ENCODE peak calls at places on chromosomes 3 and 15, in nine cellular contexts. X, Z, Y, C, D, L, Q, H and F are unnamed samples.

GRCh38 chr3:102699104-102699818 is 264.4 kb downstream of the ZPLD1 start:
- DNase-seq in X (no peak), Z (no peak), Y (no peak), C (no peak), D (no peak), L (no peak), Q (no peak), H (no peak), F (no peak)

GRCh38 chr3:52277972-52278509 is 408 bp downstream of the WDR82 start:
- DNase-seq in X (peak), Z (no peak), Y (peak), C (peak), D (peak), L (no peak), Q (no peak), H (peak), F (no peak)

GRCh38 chr3:151085889-151086483 is 522 bp downstream of the MED12L start:
- DNase-seq in X (no peak), Z (peak), Y (no peak), C (no peak), D (no peak), L (no peak), Q (peak), H (no peak), F (peak)

GRCh38 chr3:142618917-142619401 is 22.8 kb downstream of the PLS1 start:
- DNase-seq in X (no peak), Z (peak), Y (no peak), C (no peak), D (no peak), L (no peak), Q (peak), H (peak), F (no peak)

GRCh38 chr15:94238539-94239118 is 7.3 kb downstream of the MCTP2 start:
- DNase-seq in X (no peak), Z (no peak), Y (no peak), C (no peak), D (no peak), L (no peak), Q (no peak), H (no peak), F (no peak)

GRCh38 chr3:101722394-101723173 is 1.8 kb upstream of the CEP97 start:
- DNase-seq in X (peak), Z (no peak), Y (no peak), C (no peak), D (no peak), L (no peak), Q (no peak), H (peak), F (no peak)

GRCh38 chr15:31317980-31318342 is 8.7 kb upstream of the KLF13 start:
- DNase-seq in X (no peak), Z (no peak), Y (no peak), C (no peak), D (no peak), L (no peak), Q (no peak), H (no peak), F (no peak)

GRCh38 chr15:92714071-92714456 is 58.5 kb upstream of the FAM174B start:
- DNase-seq in X (no peak), Z (no peak), Y (no peak), C (no peak), D (no peak), L (peak), Q (peak), H (no peak), F (peak)

GRCh38 chr3:133992951-133993595 is 36.7 kb downstream of the SLCO2A1 start:
- DNase-seq in X (peak), Z (no peak), Y (peak), C (no peak), D (no peak), L (no peak), Q (no peak), H (no peak), F (no peak)

GRCh38 chr3:136787226-136787793 is 31.6 kb upstream of the SLC35G2 start:
- DNase-seq in X (peak), Z (peak), Y (no peak), C (no peak), D (no peak), L (peak), Q (peak), H (no peak), F (no peak)

GRCh38 chr3:63655519-63655918 is 3.0 kb downstream of the SNTN start:
- DNase-seq in X (no peak), Z (no peak), Y (no peak), C (no peak), D (no peak), L (peak), Q (no peak), H (no peak), F (no peak)

GRCh38 chr3:70090322-70090913 is 90.9 kb downstream of the SAMMSON start:
- DNase-seq in X (no peak), Z (no peak), Y (no peak), C (no peak), D (peak), L (peak), Q (no peak), H (no peak), F (no peak)

GRCh38 chr3:14472471-14473351 is 67.4 kb downstream of the GRIP2 start:
- DNase-seq in X (peak), Z (peak), Y (no peak), C (peak), D (peak), L (peak), Q (no peak), H (no peak), F (peak)

GRCh38 chr3:156676467-156677119 is 2.2 kb downstream of the TIPARP start:
- DNase-seq in X (no peak), Z (no peak), Y (no peak), C (no peak), D (no peak), L (peak), Q (no peak), H (no peak), F (no peak)

GRCh38 chr15:64833690-64834089 is 8.0 kb upstream of the PLEKHO2 start:
- DNase-seq in X (no peak), Z (no peak), Y (no peak), C (no peak), D (no peak), L (no peak), Q (no peak), H (no peak), F (no peak)

GRCh38 chr3:157857461-157857860 is 248.8 kb downstream of the SHOX2 start:
- DNase-seq in X (no peak), Z (no peak), Y (no peak), C (no peak), D (no peak), L (no peak), Q (no peak), H (no peak), F (no peak)

GRCh38 chr3:33884204-33884561 is 85.8 kb downstream of the PDCD6IP start:
- DNase-seq in X (no peak), Z (no peak), Y (no peak), C (no peak), D (no peak), L (no peak), Q (no peak), H (no peak), F (no peak)

GRCh38 chr15:96053039-96054021 is 277.2 kb upstream of the NR2F2 start:
- DNase-seq in X (no peak), Z (peak), Y (peak), C (peak), D (no peak), L (no peak), Q (peak), H (no peak), F (peak)

GRCh38 chr15:90946538-90946937 is 8.1 kb upstream of the RCCD1 start:
- DNase-seq in X (peak), Z (no peak), Y (no peak), C (no peak), D (no peak), L (no peak), Q (no peak), H (no peak), F (no peak)

GRCh38 chr15:39629376-39629775 is 48.5 kb downstream of the THBS1 start:
- DNase-seq in X (no peak), Z (peak), Y (no peak), C (no peak), D (peak), L (peak), Q (no peak), H (peak), F (no peak)

GRCh38 chr3:44439499-44440295 is 37.8 kb downstream of the ZNF445 start:
- DNase-seq in X (peak), Z (peak), Y (peak), C (peak), D (no peak), L (peak), Q (peak), H (peak), F (peak)

GRCh38 chr3:56119575-56120349 is 348.5 kb downstream of the ERC2 start:
- DNase-seq in X (no peak), Z (no peak), Y (peak), C (no peak), D (no peak), L (peak), Q (peak), H (no peak), F (no peak)

GRCh38 chr15:36899696-36900095 is 200.7 kb downstream of the MEIS2 start:
- DNase-seq in X (no peak), Z (no peak), Y (no peak), C (no peak), D (no peak), L (no peak), Q (no peak), H (no peak), F (no peak)

GRCh38 chr3:37214076-37214475 is 39.7 kb upstream of the LRRFIP2 start:
- DNase-seq in X (no peak), Z (no peak), Y (no peak), C (no peak), D (no peak), L (no peak), Q (no peak), H (no peak), F (no peak)

GRCh38 chr3:146493221-146493620 is 23.9 kb upstream of the PLSCR2 start:
- DNase-seq in X (no peak), Z (no peak), Y (no peak), C (no peak), D (no peak), L (peak), Q (no peak), H (no peak), F (no peak)

GRCh38 chr15:83848315-83849050 is 194.6 kb downstream of the ADAMTSL3 start:
- DNase-seq in X (no peak), Z (no peak), Y (no peak), C (no peak), D (peak), L (peak), Q (no peak), H (no peak), F (no peak)

GRCh38 chr3:53808496-53808895 is 37.7 kb downstream of the CHDH start:
- DNase-seq in X (peak), Z (no peak), Y (peak), C (no peak), D (no peak), L (no peak), Q (no peak), H (peak), F (no peak)

GRCh38 chr3:72791132-72791531 is 57.1 kb downstream of the SHQ1 start:
- DNase-seq in X (no peak), Z (no peak), Y (no peak), C (no peak), D (no peak), L (no peak), Q (no peak), H (no peak), F (no peak)

GRCh38 chr15:28125673-28126651 is 26.8 kb upstream of the OCA2 start:
- DNase-seq in X (no peak), Z (no peak), Y (no peak), C (no peak), D (no peak), L (peak), Q (no peak), H (no peak), F (no peak)

GRCh38 chr15:90564109-90564508 is 34.4 kb downstream of the CRTC3 start:
- DNase-seq in X (no peak), Z (no peak), Y (no peak), C (no peak), D (no peak), L (no peak), Q (no peak), H (no peak), F (no peak)

GRCh38 chr3:40524571-40525285 is at the start of gene ZNF621:
- DNase-seq in X (peak), Z (peak), Y (peak), C (peak), D (peak), L (peak), Q (peak), H (peak), F (peak)

GRCh38 chr3:64685331-64685799 is 2.4 kb downstream of the ADAMTS9 start:
- DNase-seq in X (peak), Z (peak), Y (peak), C (peak), D (no peak), L (peak), Q (peak), H (peak), F (peak)

GRCh38 chr3:135007622-135008021 is 212.6 kb downstream of the EPHB1 start:
- DNase-seq in X (no peak), Z (no peak), Y (no peak), C (no peak), D (no peak), L (no peak), Q (no peak), H (no peak), F (no peak)

GRCh38 chr3:79405183-79405582 is 362.6 kb downstream of the ROBO1 start:
- DNase-seq in X (no peak), Z (no peak), Y (no peak), C (no peak), D (no peak), L (no peak), Q (no peak), H (no peak), F (no peak)

GRCh38 chr15:100721758-100722550 is 119.6 kb downstream of the ASB7 start:
- DNase-seq in X (peak), Z (peak), Y (peak), C (peak), D (peak), L (peak), Q (peak), H (peak), F (peak)

GRCh38 chr3:45464336-45464809 is 76.0 kb downstream of the LARS2 start:
- DNase-seq in X (peak), Z (peak), Y (no peak), C (no peak), D (no peak), L (peak), Q (no peak), H (peak), F (no peak)

GRCh38 chr3:136078421-136079364 is 113.2 kb downstream of the PPP2R3A start:
- DNase-seq in X (no peak), Z (no peak), Y (no peak), C (no peak), D (peak), L (peak), Q (no peak), H (no peak), F (no peak)

GRCh38 chr3:129526121-129526900 is 2.1 kb upstream of the RHO start:
- DNase-seq in X (no peak), Z (no peak), Y (no peak), C (no peak), D (no peak), L (peak), Q (no peak), H (peak), F (no peak)

GRCh38 chr3:197573048-197573767 is 17.4 kb upstream of the BDH1 start:
- DNase-seq in X (no peak), Z (no peak), Y (no peak), C (no peak), D (no peak), L (no peak), Q (no peak), H (no peak), F (no peak)

DNA sequence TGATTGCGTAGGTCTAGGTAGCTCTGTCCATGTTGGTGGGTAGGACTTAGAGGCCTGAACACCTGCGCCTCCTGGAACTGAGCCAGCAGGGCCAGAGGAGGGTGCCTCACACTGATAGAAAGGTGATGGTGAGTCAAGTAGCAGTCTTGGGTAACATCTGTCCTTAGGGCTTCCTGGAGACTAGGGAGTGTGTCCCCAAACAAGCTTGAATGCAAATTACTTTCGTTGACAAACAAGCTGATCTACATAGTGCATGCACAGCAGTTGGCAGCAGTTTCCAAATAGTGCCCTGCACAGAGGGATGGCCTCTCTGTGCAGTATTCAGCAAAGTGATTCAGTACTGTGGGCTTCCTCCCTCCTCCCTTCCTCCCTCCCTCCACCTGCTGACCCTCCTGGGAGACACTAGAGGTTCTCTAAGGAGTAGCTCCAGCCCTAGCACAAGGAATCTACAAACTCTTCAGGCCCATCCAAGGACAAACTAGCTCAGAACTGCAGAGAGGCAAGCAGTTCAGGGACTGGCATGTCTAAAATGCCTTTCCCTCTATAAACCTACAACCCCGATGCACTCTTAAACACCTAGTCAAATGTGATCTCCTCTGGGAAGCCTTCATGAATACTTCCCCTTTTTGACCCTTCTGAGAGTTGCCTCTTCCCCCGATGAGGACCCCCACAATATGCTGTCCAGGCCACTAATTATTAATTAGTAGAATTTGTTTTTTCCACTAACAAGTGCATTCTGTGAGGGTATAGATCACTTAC is 61.0 kb downstream of the TLE3 start:
- DNase-seq in X (no peak), Z (peak), Y (no peak), C (no peak), D (no peak), L (no peak), Q (no peak), H (peak), F (no peak)
- TF ChIP-seq POLR2A in X (no peak), Z (no peak), Y (no peak), C (no peak), D (no peak), L (no peak), Q (no peak), H (no peak), F (no peak)

DNA sequence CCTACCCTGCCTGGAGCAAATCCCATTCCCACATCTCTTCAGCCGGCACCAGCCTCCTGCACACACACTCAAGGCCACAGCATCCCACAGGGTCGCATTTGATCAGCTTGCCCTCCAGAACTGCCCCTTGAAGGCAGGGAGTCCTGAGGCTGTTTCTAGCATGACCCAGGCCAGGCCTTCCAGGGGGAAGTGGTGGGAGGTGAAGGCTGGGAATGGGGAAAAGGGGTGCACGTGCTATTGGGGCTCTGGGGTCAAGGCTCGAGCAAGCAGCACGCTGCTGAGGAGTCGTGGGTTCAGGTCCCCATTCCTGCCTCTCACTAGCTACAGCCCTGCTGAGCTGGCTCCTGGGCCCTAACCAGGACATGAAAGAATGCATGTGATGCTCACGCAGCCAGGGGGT is 24.9 kb downstream of the SEMA7A start:
- DNase-seq in X (no peak), Z (no peak), Y (no peak), C (no peak), D (no peak), L (no peak), Q (no peak), H (no peak), F (no peak)
- TF ChIP-seq POLR2A in X (no peak), Z (no peak), Y (no peak), C (no peak), D (no peak), L (no peak), Q (no peak), H (no peak), F (no peak)

GRCh38 chr15:52679232-52680040 is at the start of gene ATOSA:
- DNase-seq in X (peak), Z (peak), Y (peak), C (peak), D (peak), L (peak), Q (peak), H (peak), F (peak)
- TF ChIP-seq POLR2A in X (peak), Z (peak), Y (peak), C (peak), D (peak), L (no peak), Q (peak), H (peak), F (peak)

GRCh38 chr15:75198560-75199346 is 2.9 kb upstream of the C15orf39 start:
- DNase-seq in X (peak), Z (peak), Y (no peak), C (no peak), D (peak), L (peak), Q (no peak), H (peak), F (no peak)
- TF ChIP-seq POLR2A in X (no peak), Z (no peak), Y (no peak), C (no peak), D (no peak), L (no peak), Q (no peak), H (no peak), F (no peak)

GRCh38 chr3:107240183-107241091 is 136.8 kb upstream of the CCDC54 start:
- DNase-seq in X (peak), Z (peak), Y (peak), C (peak), D (peak), L (peak), Q (peak), H (peak), F (peak)
- TF ChIP-seq POLR2A in X (peak), Z (no peak), Y (peak), C (peak), D (peak), L (no peak), Q (no peak), H (no peak), F (peak)

GRCh38 chr3:183372911-183373310 is 55.5 kb downstream of the MCF2L2 start:
- DNase-seq in X (no peak), Z (no peak), Y (no peak), C (no peak), D (no peak), L (no peak), Q (no peak), H (no peak), F (no peak)

GRCh38 chr3:183377307-183377959 is 51.0 kb downstream of the MCF2L2 start:
- DNase-seq in X (no peak), Z (no peak), Y (no peak), C (no peak), D (no peak), L (no peak), Q (no peak), H (peak), F (no peak)

GRCh38 chr3:183375787-183376186 is 52.6 kb downstream of the MCF2L2 start:
- DNase-seq in X (no peak), Z (no peak), Y (no peak), C (no peak), D (no peak), L (no peak), Q (no peak), H (no peak), F (no peak)

GRCh38 chr3:183378008-183378407 is 50.4 kb downstream of the MCF2L2 start:
- DNase-seq in X (no peak), Z (no peak), Y (no peak), C (no peak), D (no peak), L (no peak), Q (no peak), H (no peak), F (no peak)

GRCh38 chr3:183375337-183375736 is 53.1 kb downstream of the MCF2L2 start:
- DNase-seq in X (no peak), Z (no peak), Y (no peak), C (no peak), D (no peak), L (peak), Q (no peak), H (no peak), F (no peak)
- TF ChIP-seq POLR2A in X (no peak), Z (no peak), Y (no peak), C (no peak), D (no peak), L (no peak), Q (no peak), H (no peak), F (no peak)

DNA sequence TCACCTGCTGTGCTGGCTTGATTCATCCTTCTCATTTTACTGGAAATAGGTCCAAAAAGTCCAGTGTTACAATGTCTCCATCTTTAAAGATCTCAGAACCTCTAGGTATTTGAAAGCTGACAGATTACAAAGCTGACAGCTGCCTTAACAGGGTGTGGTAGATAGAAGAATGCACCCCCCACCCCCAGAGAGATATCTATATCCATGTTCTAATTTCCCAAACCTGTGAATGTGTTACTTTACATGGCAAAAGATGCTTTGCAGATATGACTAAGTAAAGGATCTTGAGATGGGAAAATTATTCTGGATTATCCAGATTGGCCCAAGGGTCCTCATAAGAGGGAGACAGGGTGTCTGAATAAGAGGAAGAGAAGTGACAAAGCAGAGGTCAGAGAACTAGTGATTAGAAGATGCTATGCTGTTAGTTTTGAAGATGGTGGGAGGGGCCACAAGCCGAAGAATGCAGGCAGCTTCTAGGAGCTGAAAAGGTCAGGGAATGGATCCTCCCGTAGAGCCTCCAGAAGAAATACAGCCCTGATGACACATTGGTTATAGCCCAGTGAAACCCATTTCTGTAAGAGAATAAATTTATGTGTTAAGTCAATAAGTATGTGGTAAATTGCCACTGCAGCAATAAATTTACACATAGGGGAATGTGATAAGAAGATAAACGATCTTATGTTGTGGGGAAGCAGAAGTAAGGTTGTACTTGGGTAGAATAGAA is 21.5 kb upstream of the FSTL1 start:
- DNase-seq in X (no peak), Z (no peak), Y (no peak), C (no peak), D (no peak), L (no peak), Q (no peak), H (no peak), F (no peak)
- TF ChIP-seq POLR2A in X (no peak), Z (no peak), Y (no peak), C (no peak), D (no peak), L (no peak), Q (no peak), H (no peak), F (no peak)